ENCODE peak calls at places on chromosomes 16 and 17, in five cellular contexts. J, R, I, D and G are unnamed samples.

GRCh38 chr16:52293209-52293608 is 253.7 kb downstream of the TOX3 start:
- DNase-seq in D (no peak), I (no peak), R (no peak), J (no peak), G (no peak)

GRCh38 chr16:5820472-5820871 is 722.9 kb upstream of the EEF2KMT start:
- DNase-seq in J (no peak), I (no peak), D (no peak), R (no peak), G (no peak)

GRCh38 chr16:57504001-57504400 is 17.7 kb upstream of the DOK4 start:
- DNase-seq in J (no peak), I (peak; percentile 90), R (no peak), D (no peak), G (no peak)

GRCh38 chr16:85924675-85925074 is 25.7 kb downstream of the IRF8 start:
- DNase-seq in D (no peak), R (no peak), J (peak; percentile 35), I (no peak), G (no peak)

GRCh38 chr17:55241097-55241496 is 23.7 kb upstream of the HLF start:
- DNase-seq in R (no peak), J (no peak), I (no peak), D (no peak), G (no peak)

GRCh38 chr16:66335704-66336329 is 30.7 kb upstream of the CDH5 start:
- DNase-seq in D (no peak), J (peak; percentile 86), I (peak; percentile 46), R (peak; percentile 57), G (no peak)

GRCh38 chr17:13311301-13311700 is 290.4 kb downstream of the HS3ST3A1 start:
- DNase-seq in J (peak; percentile 57), I (no peak), R (no peak), D (no peak), G (no peak)

GRCh38 chr17:57906910-57907309 is 48.3 kb downstream of the CUEDC1 start:
- DNase-seq in R (no peak), D (no peak), J (no peak), I (no peak), G (no peak)

GRCh38 chr16:46883353-46883689 is 841 bp upstream of the GPT2 start:
- DNase-seq in I (no peak), D (no peak), J (no peak), R (no peak), G (no peak)

GRCh38 chr17:9350083-9350482 is 225.5 kb downstream of the STX8 start:
- DNase-seq in J (peak; percentile 90), D (no peak), R (no peak), I (no peak), G (no peak)

GRCh38 chr16:70700101-70701020 is 14.5 kb upstream of the MTSS2 start:
- DNase-seq in D (no peak), J (no peak), I (no peak), R (no peak), G (peak; percentile 91)

GRCh38 chr16:86432048-86432447 is 78.3 kb upstream of the FOXF1 start:
- DNase-seq in R (no peak), J (no peak), I (no peak), D (no peak), G (no peak)

GRCh38 chr17:65633988-65634387 is 72.5 kb upstream of the AXIN2 start:
- DNase-seq in R (no peak), D (no peak), I (no peak), J (peak; percentile 8), G (no peak)

GRCh38 chr16:2818278-2818876 is 1.3 kb downstream of the PRSS21 start:
- DNase-seq in R (peak; percentile 53), J (no peak), D (no peak), I (no peak), G (no peak)

GRCh38 chr16:87698241-87698640 is 67.5 kb downstream of the KLHDC4 start:
- DNase-seq in R (no peak), I (no peak), D (no peak), J (no peak), G (no peak)

GRCh38 chr17:41492351-41492750 is 2.6 kb upstream of the KRT36 start:
- DNase-seq in I (no peak), D (no peak), J (peak; percentile 58), R (no peak), G (no peak)

GRCh38 chr17:47687748-47688147 is 6.2 kb upstream of the TBKBP1 start:
- DNase-seq in D (no peak), J (no peak), R (no peak), I (no peak), G (no peak)

GRCh38 chr17:45940826-45941225 is 46.5 kb downstream of the MAPT start:
- DNase-seq in I (no peak), D (no peak), J (peak; percentile 24), R (no peak), G (no peak)

GRCh38 chr17:17928422-17929386 is 43.5 kb downstream of the TOM1L2 start:
- DNase-seq in D (no peak), J (peak; percentile 18), R (no peak), I (no peak), G (no peak)

GRCh38 chr17:35890774-35891155 is 10.6 kb upstream of the CCL5 start:
- DNase-seq in R (peak; percentile 80), J (no peak), D (no peak), I (no peak), G (peak; percentile 70)

GRCh38 chr16:8850279-8850885 is 18.4 kb downstream of the CARHSP1 start:
- DNase-seq in D (no peak), J (peak; percentile 90), R (peak; percentile 87), I (no peak), G (peak; percentile 82)

GRCh38 chr16:28534542-28535373 is 4.0 kb downstream of the NUPR1 start:
- DNase-seq in I (no peak), J (peak; percentile 80), D (no peak), R (no peak), G (peak; percentile 37)

GRCh38 chr17:82583720-82584234 is 64.2 kb downstream of the FOXK2 start:
- DNase-seq in I (no peak), J (no peak), D (no peak), R (no peak), G (no peak)

GRCh38 chr16:68383858-68384257 is 64.5 kb downstream of the SMPD3 start:
- DNase-seq in D (no peak), I (no peak), J (no peak), R (peak; percentile 36), G (no peak)

GRCh38 chr16:27430512-27430911 is 28.5 kb downstream of the IL21R start:
- DNase-seq in J (no peak), R (no peak), D (no peak), I (no peak), G (no peak)

GRCh38 chr16:17469742-17470001 is 1.1 kb downstream of the XYLT1 start:
- DNase-seq in R (no peak), D (no peak), I (no peak), J (no peak), G (no peak)
- H3K4me1 ChIP-seq in R (peaks cover 73% of the 10 kb centered on the region), D (peaks cover 34% of the 10 kb centered on the region), I (no peaks in the 10 kb centered on the region), J (peaks cover 11% of the 10 kb centered on the region), G (peaks cover 18% of the 10 kb centered on the region)

GRCh38 chr17:43399839-43400328 is 1.1 kb downstream of the ARL4D start:
- DNase-seq in D (no peak), J (no peak), R (no peak), I (peak; percentile 52), G (peak; percentile 65)

GRCh38 chr17:43392397-43392796 is 6.4 kb upstream of the ARL4D start:
- DNase-seq in R (no peak), D (no peak), I (no peak), J (no peak), G (no peak)

GRCh38 chr17:43393944-43394482 is 4.8 kb upstream of the ARL4D start:
- DNase-seq in I (peak; percentile 90), J (peak; percentile 93), D (peak; percentile 80), R (peak; percentile 88), G (peak; percentile 46)

GRCh38 chr17:43398724-43399595 is at the start of gene ARL4D:
- DNase-seq in J (peak; percentile 88), I (peak; percentile 94), D (peak; percentile 82), R (peak; percentile 95), G (peak; percentile 92)

GRCh38 chr17:43396491-43397060 is 2.2 kb upstream of the ARL4D start:
- DNase-seq in I (no peak), D (no peak), J (no peak), R (no peak), G (no peak)
- H3K4me1 ChIP-seq in I (peaks cover 5% of the 10 kb centered on the region), D (peaks cover 25% of the 10 kb centered on the region), J (peaks cover 20% of the 10 kb centered on the region), R (peaks cover 68% of the 10 kb centered on the region), G (peaks cover 19% of the 10 kb centered on the region)

GRCh38 chr17:69557339-69557738 is 142.8 kb downstream of the MAP2K6 start:
- DNase-seq in J (no peak), R (no peak), I (no peak), D (no peak), G (no peak)

GRCh38 chr17:69555056-69555455 is 140.6 kb downstream of the MAP2K6 start:
- DNase-seq in I (no peak), D (no peak), J (no peak), R (no peak), G (no peak)

GRCh38 chr17:69547947-69548346 is 133.4 kb downstream of the MAP2K6 start:
- DNase-seq in D (no peak), R (no peak), J (no peak), I (no peak), G (no peak)

GRCh38 chr17:69551212-69552010 is 136.9 kb downstream of the MAP2K6 start:
- DNase-seq in D (no peak), R (no peak), I (no peak), J (peak; percentile 9), G (no peak)

DNA sequence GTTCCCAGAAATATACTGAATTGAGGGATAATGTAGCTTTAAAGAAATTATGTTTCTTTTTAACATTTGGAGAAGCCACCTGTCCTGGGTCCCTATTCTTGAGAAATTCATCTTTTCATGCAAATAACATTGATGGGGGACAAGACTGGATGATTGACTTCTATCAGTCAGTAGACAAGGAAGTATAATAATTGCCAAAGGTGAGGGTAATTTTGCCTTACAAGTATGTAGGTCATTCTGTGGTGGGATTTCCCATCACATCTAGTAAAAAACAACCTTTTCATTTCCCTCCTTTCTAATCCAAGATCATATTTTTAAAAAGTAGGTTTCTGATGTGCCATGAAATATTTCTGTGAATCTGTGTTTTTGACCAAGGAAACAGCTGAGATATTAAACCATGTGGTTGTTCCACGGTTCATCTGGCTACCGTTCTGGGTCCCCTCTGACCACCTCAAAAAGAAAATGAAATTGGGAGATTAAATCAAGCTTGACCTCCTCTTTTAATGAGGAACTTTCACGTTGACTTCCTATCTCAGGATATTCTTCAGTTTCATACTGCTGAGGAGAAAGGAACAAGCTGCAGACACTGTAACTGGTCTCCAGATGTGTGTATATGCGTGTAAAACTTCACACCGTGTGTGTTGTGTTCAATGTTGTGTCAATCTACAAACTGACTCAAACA is 138.6 kb downstream of the MAP2K6 start:
- DNase-seq in R (no peak), I (no peak), J (no peak), D (no peak), G (no peak)
- H3K4me1 ChIP-seq in R (no peaks in the 10 kb centered on the region), I (no peaks in the 10 kb centered on the region), J (no peaks in the 10 kb centered on the region), D (no peaks in the 10 kb centered on the region), G (no peaks in the 10 kb centered on the region)

DNA sequence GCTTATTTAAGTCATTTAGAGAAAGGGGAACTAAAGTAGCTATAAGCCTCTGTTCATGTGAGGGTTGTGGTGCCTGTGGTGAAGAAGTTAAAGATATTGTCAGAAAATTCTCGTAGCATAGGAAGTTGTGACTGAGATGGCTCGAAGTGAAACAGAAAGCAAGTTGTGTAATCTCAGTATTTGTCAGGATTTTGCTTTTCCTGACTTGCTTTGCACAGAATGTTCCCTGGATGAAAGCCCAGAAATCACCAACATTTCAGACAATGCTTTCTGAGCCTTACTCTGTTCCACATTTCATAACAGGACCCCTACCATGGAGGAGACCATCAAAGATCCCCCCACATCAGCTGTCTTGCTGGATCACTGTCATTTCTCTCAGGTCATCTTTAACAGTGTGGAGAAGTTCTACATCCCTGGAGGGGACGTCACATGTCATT is 10.6 kb downstream of the CALCOCO2 start:
- DNase-seq in D (no peak), R (no peak), J (peak; percentile 90), I (no peak), G (no peak)
- H3K4me1 ChIP-seq in D (peaks cover 54% of the 10 kb centered on the region), R (peaks cover 72% of the 10 kb centered on the region), J (peaks cover 9% of the 10 kb centered on the region), I (peaks cover 7% of the 10 kb centered on the region), G (peaks cover 13% of the 10 kb centered on the region)

GRCh38 chr17:29140051-29140582 is 40.1 kb downstream of the MYO18A start:
- DNase-seq in R (peak; percentile 96), J (peak; percentile 71), D (peak; percentile 72), I (peak; percentile 72), G (peak; percentile 79)
- H3K4me1 ChIP-seq in R (peaks cover 82% of the 10 kb centered on the region), J (peaks cover 64% of the 10 kb centered on the region), D (peaks cover 75% of the 10 kb centered on the region), I (peaks cover 14% of the 10 kb centered on the region), G (peaks cover 19% of the 10 kb centered on the region)